ENCODE peak calls at places on chromosomes 11 and 22, in eight cellular contexts. Q is MCF 10A; Z is substantia nigra; V is fibroblast of mammary gland; L is smooth muscle cell of the brain vasculature; B is AG09319; G is heart right ventricle; T is naive thymus-derived CD4-positive, alpha-beta T cell. I is an unnamed sample.
A peak's percentile ranks its signal among the peaks of the same experiment; 100 is the strongest.

GRCh38 chr22:39478461-39478860 is 21.6 kb downstream of the MGAT3 start:
- DNase-seq in L (no peak), G (no peak), T (peak; percentile 25), V (no peak), B (no peak), Z (no peak), Q (peak; percentile 42), I (peak; percentile 29)

GRCh38 chr11:131914299-131914902 is 544.0 kb downstream of the NTM start:
- DNase-seq in T (no peak), G (no peak), Z (no peak), L (no peak), Q (no peak), B (no peak), V (peak; percentile 43), I (peak; percentile 54)

GRCh38 chr22:41909290-41910049 is 5.4 kb downstream of the SHISA8 start:
- DNase-seq in Z (no peak), B (no peak), Q (no peak), V (no peak), T (no peak), G (no peak), L (no peak), I (no peak)

GRCh38 chr11:64592656-64593055 is 1.6 kb downstream of the SLC22A12 start:
- DNase-seq in L (no peak), Q (no peak), T (no peak), V (no peak), Z (no peak), G (no peak), B (no peak), I (no peak)

GRCh38 chr11:127843483-127844396 is 743.6 kb downstream of the ETS1 start:
- DNase-seq in V (peak; percentile 63), Q (peak; percentile 80), Z (peak; percentile 64), T (peak; percentile 32), L (peak; percentile 9), G (peak; percentile 63), B (peak; percentile 24), I (peak; percentile 81)

GRCh38 chr11:107769189-107769588 is 57.3 kb upstream of the SLN start:
- DNase-seq in Z (no peak), L (no peak), B (no peak), Q (peak; percentile 25), G (no peak), V (peak; percentile 74), T (no peak), I (peak; percentile 58)

GRCh38 chr11:11620251-11620965 is 1.4 kb downstream of the GALNT18 start:
- DNase-seq in Z (no peak), Q (peak; percentile 75), V (peak; percentile 24), B (no peak), G (peak; percentile 43), T (no peak), L (no peak), I (peak; percentile 7)

GRCh38 chr22:50575426-50575941 is 2.7 kb downstream of the CPT1B start:
- DNase-seq in G (no peak), B (no peak), V (no peak), T (no peak), Q (no peak), L (no peak), Z (no peak), I (no peak)

GRCh38 chr11:3970101-3970500 is 114.6 kb downstream of the STIM1 start:
- DNase-seq in Z (no peak), V (no peak), T (no peak), L (no peak), Q (no peak), B (no peak), G (no peak), I (no peak)

GRCh38 chr11:46491661-46492331 is 100.2 kb upstream of the CHRM4 start:
- DNase-seq in Q (no peak), V (no peak), B (no peak), G (no peak), Z (no peak), T (no peak), L (no peak), I (no peak)

GRCh38 chr11:19595499-19595839 is 117.2 kb upstream of the NAV2 start:
- DNase-seq in Q (no peak), T (no peak), G (no peak), L (no peak), Z (no peak), V (no peak), B (no peak), I (no peak)

GRCh38 chr11:134275534-134276395 is at the start of gene GLB1L3:
- DNase-seq in Z (no peak), T (peak; percentile 79), Q (no peak), V (no peak), G (no peak), L (no peak), B (no peak), I (no peak)

GRCh38 chr11:124717786-124718634 is 21.7 kb upstream of the NRGN start:
- DNase-seq in Z (no peak), Q (peak; percentile 46), T (peak; percentile 29), B (no peak), L (no peak), G (peak; percentile 32), V (peak; percentile 29), I (no peak)

GRCh38 chr11:115217726-115218311 is 286.4 kb downstream of the CADM1 start:
- DNase-seq in V (no peak), Z (no peak), G (no peak), T (no peak), B (no peak), Q (no peak), L (no peak), I (no peak)

GRCh38 chr11:105273660-105274280 is 134.2 kb upstream of the CARD18 start:
- DNase-seq in T (no peak), L (no peak), Z (no peak), V (no peak), B (no peak), G (no peak), Q (no peak), I (no peak)

GRCh38 chr11:68343761-68344256 is 31.4 kb downstream of the LRP5 start:
- DNase-seq in G (no peak), B (no peak), Q (no peak), T (no peak), V (no peak), Z (no peak), L (no peak), I (no peak)

GRCh38 chr11:11512929-11513328 is 108.9 kb downstream of the GALNT18 start:
- DNase-seq in B (no peak), Z (no peak), Q (no peak), G (no peak), L (no peak), T (no peak), V (peak; percentile 22), I (no peak)

GRCh38 chr11:31437742-31438435 is 68.2 kb downstream of the DNAJC24 start:
- DNase-seq in Q (peak; percentile 4), Z (no peak), B (peak; percentile 2), L (peak; percentile 9), T (no peak), V (peak; percentile 41), G (no peak), I (peak; percentile 66)

GRCh38 chr11:113593698-113594308 is 112.3 kb downstream of the TMPRSS5 start:
- DNase-seq in Z (no peak), B (no peak), Q (no peak), L (no peak), G (no peak), V (no peak), T (no peak), I (no peak)

GRCh38 chr11:113562981-113563461 is 87.8 kb upstream of the DRD2 start:
- DNase-seq in B (no peak), T (no peak), G (no peak), Q (no peak), L (no peak), Z (no peak), V (peak; percentile 4), I (no peak)

GRCh38 chr11:104091281-104092071 is 55.0 kb downstream of the DDI1 start:
- DNase-seq in L (no peak), Z (no peak), G (no peak), Q (no peak), V (no peak), B (no peak), T (no peak), I (no peak)